ENCODE peak calls at places on chromosomes 7 and 10, in four cellular contexts. One of them, this sample, is unnamed.

GRCh38 chr10:32204606-32205005 is 142.4 kb downstream of the EPC1 start:
- DNase-seq in psoas muscle: no peak
- DNase-seq in neural progenitor cell: no peak
- DNase-seq in aorta: no peak
- DNase-seq in this sample: no peak

GRCh38 chr10:82497451-82497850 is 622.5 kb downstream of the NRG3 start:
- DNase-seq in psoas muscle: no peak
- DNase-seq in neural progenitor cell: no peak
- DNase-seq in aorta: no peak
- DNase-seq in this sample: no peak

GRCh38 chr10:101536800-101537199 is 51.3 kb downstream of the POLL start:
- DNase-seq in psoas muscle: no peak
- DNase-seq in neural progenitor cell: peak; percentile 73
- DNase-seq in aorta: no peak
- DNase-seq in this sample: peak; percentile 17

GRCh38 chr7:330554-331230 is 40.7 kb downstream of the FOXL3 start:
- DNase-seq in psoas muscle: peak; percentile 34
- DNase-seq in neural progenitor cell: no peak
- DNase-seq in aorta: peak; percentile 61
- DNase-seq in this sample: peak; percentile 39

GRCh38 chr7:83976302-83976701 is 218.3 kb downstream of the SEMA3A start:
- DNase-seq in psoas muscle: no peak
- DNase-seq in neural progenitor cell: peak; percentile 34
- DNase-seq in aorta: no peak
- DNase-seq in this sample: peak; percentile 34

GRCh38 chr10:48890904-48891839 is 48.5 kb downstream of the LRRC18 start:
- DNase-seq in psoas muscle: no peak
- DNase-seq in neural progenitor cell: peak; percentile 31
- DNase-seq in aorta: no peak
- DNase-seq in this sample: no peak

GRCh38 chr7:141302617-141303016 is 228.8 kb downstream of the TMEM178B start:
- DNase-seq in psoas muscle: no peak
- DNase-seq in neural progenitor cell: no peak
- DNase-seq in aorta: no peak
- DNase-seq in this sample: no peak

GRCh38 chr10:62492012-62492869 is 118.1 kb downstream of the ZNF365 start:
- DNase-seq in psoas muscle: no peak
- DNase-seq in neural progenitor cell: peak; percentile 41
- DNase-seq in aorta: no peak
- DNase-seq in this sample: peak; percentile 6

GRCh38 chr7:71793251-71793650 is 618.9 kb downstream of the CALN1 start:
- DNase-seq in psoas muscle: no peak
- DNase-seq in neural progenitor cell: no peak
- DNase-seq in aorta: no peak
- DNase-seq in this sample: no peak

DNA sequence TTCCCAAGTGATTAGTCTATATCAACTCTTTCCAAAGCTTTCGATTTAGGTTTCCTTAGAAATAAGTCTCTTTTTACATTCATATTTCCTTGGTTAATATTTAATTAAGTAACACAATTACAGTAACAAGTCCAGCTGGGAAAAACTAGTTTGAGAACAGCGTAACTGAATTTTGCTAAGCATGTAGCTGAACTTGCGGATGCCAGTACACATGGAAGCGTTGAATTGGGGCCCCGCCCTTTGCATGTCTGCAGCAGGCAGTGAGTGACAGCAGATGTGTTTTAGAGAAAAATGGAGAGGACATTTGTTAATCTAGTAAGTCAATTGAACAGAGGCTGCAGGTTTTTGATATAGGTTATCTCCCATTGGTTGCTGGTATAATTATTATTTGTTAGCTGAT is 72.5 kb downstream of the TAF3 start:
- DNase-seq in psoas muscle: no peak
- DNase-seq in neural progenitor cell: no peak
- DNase-seq in aorta: no peak
- DNase-seq in this sample: peak; percentile 26
- H3K4me1 ChIP-seq in psoas muscle: no peaks in the 10 kb centered on the region
- H3K4me1 ChIP-seq in neural progenitor cell: peaks cover 6% of the 10 kb centered on the region
- H3K4me1 ChIP-seq in aorta: no peaks in the 10 kb centered on the region
- H3K4me1 ChIP-seq in this sample: no peaks in the 10 kb centered on the region

DNA sequence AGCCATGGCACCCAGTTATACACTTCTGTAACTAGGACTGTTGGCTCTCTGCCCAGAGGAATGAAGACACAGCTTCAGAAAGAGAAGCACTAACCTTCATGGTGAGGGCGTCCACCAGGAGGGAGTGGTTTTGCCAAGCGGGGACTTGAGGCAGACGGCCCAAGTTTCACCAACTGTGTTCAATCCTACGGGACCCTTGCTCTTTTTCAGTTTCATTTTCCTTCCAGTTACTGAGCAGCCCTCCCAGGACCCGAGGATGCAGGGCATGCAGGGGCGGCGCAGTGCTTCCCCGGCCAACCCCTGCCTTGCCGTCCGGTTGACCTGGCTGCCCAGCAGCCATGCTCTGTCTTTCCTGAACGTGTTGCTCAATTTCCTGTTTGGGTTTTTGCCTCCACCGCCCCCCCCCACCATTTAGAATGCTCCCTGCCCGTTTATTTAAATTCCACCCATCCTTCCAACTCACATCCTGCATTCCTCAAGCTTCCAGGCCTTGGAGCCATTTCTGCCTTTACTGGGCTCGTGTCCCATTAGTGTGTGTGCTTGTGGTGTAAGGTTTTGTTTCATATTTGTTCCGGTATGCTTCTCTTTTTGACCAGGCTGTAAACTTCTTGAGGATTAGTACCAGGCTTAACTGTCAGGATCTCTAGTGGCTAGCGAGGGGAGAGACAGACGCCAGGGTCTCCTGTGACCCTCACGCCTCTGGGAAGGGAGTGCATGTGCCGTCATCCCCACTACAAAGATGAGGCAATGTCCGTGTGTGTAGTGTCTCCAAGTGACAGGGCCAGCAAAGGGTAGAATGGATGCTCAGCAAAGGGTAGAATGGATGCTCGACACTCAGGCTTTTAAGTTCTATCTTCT is 31.6 kb downstream of the IL15RA start:
- DNase-seq in psoas muscle: peak; percentile 76
- DNase-seq in neural progenitor cell: no peak
- DNase-seq in aorta: peak; percentile 87
- DNase-seq in this sample: no peak
- H3K4me3 ChIP-seq in psoas muscle: peak overlapping the region; percentile 49
- H3K4me3 ChIP-seq in neural progenitor cell: no peak overlapping the region
- H3K4me3 ChIP-seq in aorta: no peak overlapping the region
- H3K4me3 ChIP-seq in this sample: no peak overlapping the region

DNA sequence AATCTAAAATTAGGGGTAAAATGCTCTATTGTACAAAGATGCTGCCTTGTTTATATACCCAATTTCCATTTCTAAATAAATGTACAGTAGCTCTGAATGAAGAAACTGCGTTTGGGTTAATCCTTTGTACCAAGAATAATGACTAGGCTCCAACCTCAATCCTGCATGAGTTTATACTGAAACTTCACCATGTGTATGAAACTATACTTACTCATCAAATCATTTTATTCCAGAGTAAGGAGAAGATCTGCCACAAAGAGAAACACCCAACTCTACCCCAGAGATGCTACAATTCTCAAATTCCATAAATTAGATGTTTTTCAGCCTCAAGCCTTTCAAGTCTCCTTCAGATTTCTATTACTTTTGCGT is 53.8 kb upstream of the AKR1E2 start:
- DNase-seq in psoas muscle: no peak
- DNase-seq in neural progenitor cell: no peak
- DNase-seq in aorta: no peak
- DNase-seq in this sample: no peak
- H3K27me3 ChIP-seq in psoas muscle: no peaks in the 10 kb centered on the region
- H3K27me3 ChIP-seq in neural progenitor cell: no peaks in the 10 kb centered on the region
- H3K27me3 ChIP-seq in aorta: no peaks in the 10 kb centered on the region
- H3K27me3 ChIP-seq in this sample: no peaks in the 10 kb centered on the region

DNA sequence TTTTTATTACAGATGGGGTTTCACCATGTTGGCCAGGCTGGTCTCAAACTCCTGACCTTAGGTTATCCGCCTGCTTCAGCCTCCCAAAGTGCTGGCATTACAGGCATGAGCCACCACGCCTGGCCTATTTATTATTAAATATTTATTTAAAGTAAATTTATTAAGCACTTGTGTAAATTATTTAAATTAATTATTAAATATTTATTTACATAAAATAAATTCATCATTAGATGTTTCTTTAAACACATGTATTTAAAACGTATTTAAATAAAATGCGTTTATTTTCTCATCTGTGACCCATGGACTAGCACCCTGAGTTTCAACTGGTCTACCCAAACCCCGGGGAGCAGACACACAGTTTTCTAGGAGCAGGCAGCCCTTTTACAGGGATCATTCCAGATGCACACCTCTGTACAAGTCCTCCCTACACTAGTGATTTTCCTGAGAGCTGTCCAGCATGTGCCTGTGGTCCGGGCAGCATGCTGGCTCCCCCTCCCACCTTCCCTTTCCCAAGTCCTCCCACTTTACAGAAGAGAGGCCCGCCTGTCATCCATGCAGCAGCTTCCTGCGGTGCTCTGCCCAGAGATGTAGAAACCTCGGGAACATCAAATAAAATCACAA is 89.2 kb upstream of the ATP6V0A4 start:
- DNase-seq in psoas muscle: no peak
- DNase-seq in neural progenitor cell: no peak
- DNase-seq in aorta: no peak
- DNase-seq in this sample: no peak
- H3K4me1 ChIP-seq in psoas muscle: peaks cover 7% of the 10 kb centered on the region
- H3K4me1 ChIP-seq in neural progenitor cell: peaks cover 23% of the 10 kb centered on the region
- H3K4me1 ChIP-seq in aorta: no peaks in the 10 kb centered on the region
- H3K4me1 ChIP-seq in this sample: no peaks in the 10 kb centered on the region

DNA sequence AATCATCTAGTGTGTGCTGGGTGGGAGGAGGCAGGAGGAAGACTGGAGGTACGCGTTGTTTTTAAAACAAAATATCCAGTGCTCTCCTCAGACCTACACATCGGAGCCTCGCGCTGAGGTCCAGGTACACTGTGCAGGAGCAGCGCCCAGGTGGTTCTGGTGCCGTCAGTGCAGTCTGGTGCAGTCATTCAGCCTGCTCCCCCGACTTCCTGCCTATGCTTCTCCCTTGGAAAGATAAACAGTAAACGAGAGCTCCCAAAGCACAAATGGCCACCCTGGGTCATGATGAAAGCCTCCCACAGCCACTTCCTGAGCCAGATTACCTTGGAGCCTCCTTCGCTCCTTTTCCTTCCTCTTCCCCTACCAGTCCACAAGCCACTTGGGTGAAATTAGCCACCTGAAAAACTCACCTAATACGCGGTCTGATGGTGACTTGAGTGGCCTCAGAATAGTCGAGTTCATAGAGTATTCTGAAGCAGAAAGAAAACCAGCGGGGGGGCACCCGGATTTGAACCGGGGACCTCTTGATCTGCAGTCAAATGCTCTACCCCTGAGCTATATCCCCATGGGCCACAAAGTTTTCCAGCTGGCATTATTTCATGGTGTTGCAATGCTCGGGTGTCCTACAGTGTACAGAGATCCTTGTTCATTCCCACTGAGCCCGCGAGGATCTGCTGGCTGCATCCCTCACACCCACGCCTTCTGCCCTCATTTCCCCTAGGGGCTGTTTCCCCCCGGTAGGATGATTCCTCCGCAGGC is 82.5 kb downstream of the ZNF467 start:
- DNase-seq in psoas muscle: peak; percentile 70
- DNase-seq in neural progenitor cell: peak; percentile 73
- DNase-seq in aorta: no peak
- DNase-seq in this sample: no peak
- H3K4me3 ChIP-seq in psoas muscle: no peak overlapping the region
- H3K4me3 ChIP-seq in neural progenitor cell: no peak overlapping the region
- H3K4me3 ChIP-seq in aorta: no peak overlapping the region
- H3K4me3 ChIP-seq in this sample: no peak overlapping the region

DNA sequence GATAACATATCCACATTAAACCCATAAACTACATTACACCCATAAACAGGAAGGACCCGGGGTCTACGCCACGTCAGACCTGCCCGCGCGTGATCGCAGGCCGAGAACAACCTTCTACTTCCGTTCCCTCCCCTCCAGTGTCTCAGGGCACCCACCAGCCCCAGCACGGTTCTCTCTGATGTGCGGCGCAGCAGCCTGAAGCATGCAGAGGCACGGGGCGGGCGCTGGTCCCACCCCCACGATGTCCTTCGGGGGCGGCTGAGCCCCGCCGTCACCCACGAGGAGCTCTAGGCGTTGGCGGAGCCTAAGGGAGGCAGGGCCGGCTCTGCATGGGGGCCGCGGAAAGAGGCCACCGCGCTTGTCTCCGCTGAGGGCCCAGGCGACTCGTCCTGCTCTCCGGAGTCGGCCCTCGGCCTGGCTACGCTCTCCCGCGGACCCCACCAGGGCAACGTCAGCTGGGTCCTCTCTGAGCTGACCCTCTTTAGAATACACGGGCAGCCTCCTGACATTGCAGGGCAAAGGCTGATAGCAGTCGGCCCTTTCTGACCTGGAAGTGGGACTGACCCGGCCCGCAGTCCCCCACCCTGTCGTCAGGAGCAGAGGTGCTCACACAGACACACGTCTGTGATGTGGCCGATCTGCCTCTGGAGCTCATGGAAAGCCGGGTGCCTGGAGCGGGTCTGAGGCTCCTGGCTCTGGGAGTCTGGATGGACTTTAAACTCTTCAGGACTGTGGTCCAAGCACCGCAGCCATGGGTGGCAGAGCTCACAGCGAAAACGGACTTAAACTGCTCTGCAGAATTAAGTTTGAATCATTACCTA is 65.6 kb upstream of the ADGRA1 start:
- DNase-seq in psoas muscle: no peak
- DNase-seq in neural progenitor cell: no peak
- DNase-seq in aorta: no peak
- DNase-seq in this sample: no peak
- H3K27me3 ChIP-seq in psoas muscle: peaks cover 36% of the 10 kb centered on the region
- H3K27me3 ChIP-seq in neural progenitor cell: peaks cover 35% of the 10 kb centered on the region
- H3K27me3 ChIP-seq in aorta: no peaks in the 10 kb centered on the region
- H3K27me3 ChIP-seq in this sample: no peaks in the 10 kb centered on the region

GRCh38 chr7:13745530-13745929 is 243.9 kb downstream of the ETV1 start:
- DNase-seq in psoas muscle: no peak
- DNase-seq in neural progenitor cell: no peak
- DNase-seq in aorta: no peak
- DNase-seq in this sample: no peak
- H3K4me1 ChIP-seq in psoas muscle: peaks cover 16% of the 10 kb centered on the region
- H3K4me1 ChIP-seq in neural progenitor cell: peaks cover 50% of the 10 kb centered on the region
- H3K4me1 ChIP-seq in aorta: no peaks in the 10 kb centered on the region
- H3K4me1 ChIP-seq in this sample: no peaks in the 10 kb centered on the region

DNA sequence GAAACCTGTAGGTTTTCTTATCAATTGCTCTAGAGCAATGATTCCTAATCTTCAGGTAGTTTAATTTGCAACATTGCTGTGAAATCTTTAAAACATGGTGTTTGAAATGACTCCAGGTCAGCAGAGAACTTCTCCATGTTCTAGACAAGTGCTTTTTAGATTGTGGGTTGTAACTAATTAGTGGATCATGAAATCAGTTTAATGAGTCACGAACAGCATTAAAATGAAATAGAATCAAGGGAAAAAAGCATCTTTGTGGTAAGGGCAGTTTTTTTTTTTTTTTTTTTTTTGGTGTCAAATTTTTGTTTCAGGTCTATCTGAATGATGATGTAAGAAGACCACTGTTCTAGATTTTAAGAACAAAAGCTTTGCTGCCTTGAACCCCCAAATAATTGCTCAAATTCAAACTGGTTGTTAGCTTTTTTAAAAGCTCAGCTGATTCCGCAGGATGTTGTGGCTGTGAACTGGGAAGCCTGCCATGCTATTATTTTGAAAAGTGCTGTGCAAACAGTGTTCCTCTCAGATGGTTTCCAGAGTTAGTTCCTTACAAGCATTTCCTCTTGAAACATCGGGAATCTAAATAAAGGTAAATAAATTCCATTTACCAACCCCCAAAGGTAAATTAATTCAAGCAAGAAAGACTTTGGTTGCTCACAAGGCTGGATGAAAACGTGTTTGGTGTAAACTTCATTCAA is 13.1 kb upstream of the PDK4 start:
- DNase-seq in psoas muscle: no peak
- DNase-seq in neural progenitor cell: no peak
- DNase-seq in aorta: no peak
- DNase-seq in this sample: peak; percentile 59
- H3K4me3 ChIP-seq in psoas muscle: peak overlapping the region; percentile 40
- H3K4me3 ChIP-seq in neural progenitor cell: no peak overlapping the region
- H3K4me3 ChIP-seq in aorta: no peak overlapping the region
- H3K4me3 ChIP-seq in this sample: no peak overlapping the region

This sample was measured in small intestine.